ENCODE peak calls at places on chromosomes 2 and 18, in five cellular contexts. F is heart left ventricle, M is cardiac muscle cell, B is adrenal gland, D is aorta. V is an unnamed sample. For H3K4me1, the result is how much of the 10 kb centered on the place peaks cover.

GRCh38 chr18:21826641-21827302 is 86.2 kb downstream of the MIB1 start:
- DNase-seq in F (no peak), M (peak), B (no peak), D (no peak), V (no peak)

GRCh38 chr18:21896732-21897336 is 156.2 kb downstream of the MIB1 start:
- DNase-seq in F (no peak), M (no peak), B (no peak), D (no peak), V (peak)

GRCh38 chr2:67641709-67642397 is 244.7 kb downstream of the ETAA1 start:
- DNase-seq in F (no peak), M (no peak), B (no peak), D (no peak), V (no peak)

GRCh38 chr18:75638223-75638596 is 210.7 kb upstream of the SMIM21 start:
- DNase-seq in F (no peak), M (peak), B (no peak), D (no peak), V (no peak)

GRCh38 chr2:36701391-36701795 is 4.9 kb downstream of the VIT start:
- DNase-seq in F (no peak), M (peak), B (no peak), D (no peak), V (no peak)

GRCh38 chr2:238946586-238947242 is 98.8 kb downstream of the TWIST2 start:
- DNase-seq in F (no peak), M (no peak), B (no peak), D (no peak), V (no peak)

GRCh38 chr2:48137829-48138228 is 231.5 kb upstream of the FBXO11 start:
- DNase-seq in F (no peak), M (no peak), B (no peak), D (no peak), V (no peak)

GRCh38 chr2:102451968-102452367 is 21.1 kb upstream of the SLC9A4 start:
- DNase-seq in F (no peak), M (peak), B (no peak), D (no peak), V (no peak)

GRCh38 chr2:50769416-50769815 is 262.5 kb downstream of the NRXN1 start:
- DNase-seq in F (no peak), M (no peak), B (no peak), D (no peak), V (no peak)

GRCh38 chr2:130372055-130372832 is 16.4 kb downstream of the PTPN18 start:
- DNase-seq in F (peak), M (peak), B (peak), D (peak), V (peak)

GRCh38 chr2:168780671-168781071 is 21.8 kb upstream of the NOSTRIN start:
- DNase-seq in F (no peak), M (no peak), B (peak), D (no peak), V (no peak)

GRCh38 chr2:64988420-64989125 is 626 bp upstream of the SLC1A4 start:
- DNase-seq in F (peak), M (peak), B (peak), D (peak), V (peak)

GRCh38 chr2:106161938-106162814 is 31.9 kb downstream of the UXS1 start:
- DNase-seq in F (no peak), M (peak), B (peak), D (no peak), V (no peak)

GRCh38 chr2:127146820-127147502 is 40.0 kb upstream of the BIN1 start:
- DNase-seq in F (no peak), M (no peak), B (no peak), D (no peak), V (no peak)

GRCh38 chr18:45874501-45875184 is 49.2 kb downstream of the SIGLEC15 start:
- DNase-seq in F (no peak), M (no peak), B (no peak), D (no peak), V (no peak)

GRCh38 chr2:64750001-64750816 is 96.5 kb upstream of the SERTAD2 start:
- DNase-seq in F (peak), M (peak), B (peak), D (peak), V (peak)

GRCh38 chr2:120916446-120916845 is 180.8 kb downstream of the GLI2 start:
- DNase-seq in F (peak), M (no peak), B (no peak), D (peak), V (no peak)
- H3K4me1 ChIP-seq in F (under half), M (under half), B (under half), D (under half), V (under half)

DNA sequence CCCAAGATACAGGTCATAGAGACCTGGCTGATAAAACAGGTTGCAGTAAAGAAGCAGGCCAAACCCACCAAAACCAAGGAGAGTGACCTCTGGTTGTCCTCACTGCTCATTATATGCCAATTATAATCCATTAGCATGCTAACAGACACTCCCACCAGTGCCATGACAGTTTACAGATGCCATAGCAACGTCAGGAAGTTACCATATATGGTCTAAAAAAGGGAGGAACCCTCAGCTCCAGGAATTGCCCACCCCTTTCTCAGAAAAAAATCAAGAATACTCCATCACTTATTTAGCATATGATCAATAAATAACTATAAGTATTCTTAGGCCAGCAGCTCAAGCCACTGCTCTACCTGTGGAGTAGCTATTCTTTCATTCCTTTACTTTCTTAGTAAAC is 574.7 kb upstream of the ID2 start:
- DNase-seq in F (no peak), M (no peak), B (no peak), D (no peak), V (no peak)
- H3K4me1 ChIP-seq in F (under half), M (under half), B (under half), D (under half), V (under half)

GRCh38 chr2:217901400-217901799 is 101.4 kb downstream of the TNS1 start:
- DNase-seq in F (no peak), M (no peak), B (no peak), D (no peak), V (no peak)

GRCh38 chr2:217899231-217900009 is 103.4 kb downstream of the TNS1 start:
- DNase-seq in F (no peak), M (peak), B (peak), D (peak), V (peak)

GRCh38 chr2:217900010-217900779 is 102.6 kb downstream of the TNS1 start:
- DNase-seq in F (no peak), M (no peak), B (no peak), D (no peak), V (peak)

GRCh38 chr2:217901826-217902225 is 101.0 kb downstream of the TNS1 start:
- DNase-seq in F (no peak), M (no peak), B (peak), D (no peak), V (peak)

DNA sequence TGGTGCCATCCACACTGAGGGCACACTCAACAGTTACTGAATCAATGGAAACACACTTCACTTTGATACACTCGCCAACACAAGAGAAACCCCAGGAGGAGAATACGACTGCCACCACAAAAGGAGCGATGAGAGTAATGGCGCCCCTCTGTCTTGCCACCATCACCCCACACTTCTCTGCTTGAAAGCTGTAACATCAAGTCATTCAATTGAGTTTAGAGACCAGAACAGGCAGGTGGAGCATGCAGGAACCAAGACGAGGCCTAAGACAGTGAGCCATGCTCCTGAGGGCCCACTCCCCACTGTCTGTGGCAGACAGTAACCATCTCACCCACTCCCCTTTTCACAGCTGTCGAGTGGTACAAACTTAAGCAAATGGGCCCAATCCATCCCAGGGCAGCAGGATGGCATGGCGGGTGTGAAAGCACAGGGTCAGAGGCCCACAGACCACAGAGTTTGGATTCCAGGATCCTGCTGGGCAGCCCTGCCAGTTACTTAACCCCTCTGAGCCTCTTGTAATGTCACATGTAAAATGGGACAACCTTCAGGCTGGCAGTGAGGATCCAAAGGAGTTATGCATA is 101.9 kb downstream of the TNS1 start:
- DNase-seq in F (no peak), M (no peak), B (no peak), D (no peak), V (peak)
- H3K4me1 ChIP-seq in F (under half), M (under half), B (half or more), D (under half), V (half or more)

GRCh38 chr2:16656784-16657391 is 8.7 kb downstream of the CYRIA start:
- DNase-seq in F (no peak), M (no peak), B (peak), D (peak), V (peak)

GRCh38 chr2:16658082-16658481 is 7.6 kb downstream of the CYRIA start:
- DNase-seq in F (no peak), M (no peak), B (no peak), D (no peak), V (no peak)

GRCh38 chr2:16655457-16655837 is 10.2 kb downstream of the CYRIA start:
- DNase-seq in F (no peak), M (no peak), B (no peak), D (no peak), V (no peak)

GRCh38 chr2:16654775-16655456 is 10.7 kb downstream of the CYRIA start:
- DNase-seq in F (no peak), M (no peak), B (no peak), D (no peak), V (no peak)

GRCh38 chr2:16656087-16656486 is 9.5 kb downstream of the CYRIA start:
- DNase-seq in F (no peak), M (no peak), B (no peak), D (no peak), V (no peak)
- H3K4me1 ChIP-seq in F (under half), M (under half), B (half or more), D (under half), V (under half)

DNA sequence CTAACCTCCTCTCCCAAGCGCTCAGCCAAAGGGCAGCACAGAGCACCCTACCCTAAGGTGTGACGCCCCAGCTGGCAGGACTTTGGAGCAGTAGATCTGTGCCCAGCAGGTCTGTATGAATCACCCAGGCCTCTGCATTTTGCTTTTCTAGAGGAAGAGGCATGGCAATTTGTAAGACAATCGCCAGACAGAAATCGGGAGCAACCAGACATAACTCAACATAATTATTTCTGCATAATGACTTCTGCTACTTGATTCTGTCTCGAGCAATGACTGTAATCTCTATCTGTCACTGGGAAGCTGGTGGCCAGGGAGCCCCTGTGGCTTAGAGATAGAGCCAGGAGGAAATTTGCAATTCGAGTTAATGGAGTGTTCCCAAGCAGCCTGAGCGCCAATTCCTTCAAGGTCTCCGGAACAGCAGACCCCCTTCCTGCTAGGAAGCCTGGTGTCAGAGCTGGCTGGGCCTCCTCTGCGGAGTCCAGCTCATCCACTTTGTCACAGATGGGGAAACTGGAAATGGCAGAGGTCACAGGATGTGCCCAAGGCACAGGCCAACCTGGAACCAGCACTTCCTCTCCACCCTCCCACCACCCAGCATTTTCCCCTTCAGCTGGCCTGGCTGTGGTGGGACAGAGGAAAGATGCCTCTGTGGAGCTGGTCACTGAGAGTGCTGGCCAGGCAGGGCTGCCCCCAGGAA is 55.0 kb downstream of the ODC1 start:
- DNase-seq in F (no peak), M (no peak), B (no peak), D (no peak), V (no peak)
- H3K4me1 ChIP-seq in F (under half), M (under half), B (under half), D (under half), V (under half)

DNA sequence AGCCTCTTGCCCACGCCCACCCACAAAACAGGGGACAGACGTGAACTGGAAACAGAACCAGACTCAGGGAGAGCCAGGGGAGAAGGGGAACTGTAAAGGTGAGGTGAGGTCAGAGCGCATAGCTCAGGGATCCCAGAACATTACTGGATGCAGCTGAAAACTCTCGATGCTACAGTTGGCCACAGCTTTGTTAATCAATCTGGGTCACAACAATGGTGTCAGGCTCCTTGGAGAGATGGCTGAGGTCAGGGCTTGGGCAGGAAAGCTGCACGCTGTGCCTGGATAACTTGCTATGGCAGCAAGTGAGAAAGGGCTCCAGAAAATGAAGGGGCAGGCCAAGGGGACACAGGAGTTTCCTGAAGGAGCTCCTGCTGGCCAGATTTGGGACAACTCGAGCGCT is 263.3 kb downstream of the TFCP2L1 start:
- DNase-seq in F (no peak), M (no peak), B (no peak), D (no peak), V (no peak)
- H3K4me1 ChIP-seq in F (under half), M (under half), B (under half), D (under half), V (under half)

GRCh38 chr2:219247678-219248642 is 2.7 kb downstream of the STK16 start:
- DNase-seq in F (no peak), M (no peak), B (no peak), D (no peak), V (no peak)
- H3K4me1 ChIP-seq in F (under half), M (under half), B (under half), D (under half), V (under half)

GRCh38 chr2:158194229-158194628 is 92.6 kb downstream of the UPP2 start:
- DNase-seq in F (no peak), M (no peak), B (no peak), D (no peak), V (no peak)
- H3K4me1 ChIP-seq in F (under half), M (under half), B (under half), D (under half), V (under half)

V was measured in right cardiac atrium.